ENCODE peak calls at places on chromosome 14, in seven cellular contexts. C, X, M, V, D, L and T are unnamed samples. For H3K4me1 and H3K36me3, the result is how much of the 10 kb centered on the place peaks cover.

GRCh38 chr14:34331728-34332623 is 130.1 kb downstream of the SPTSSA start:
- DNase-seq in D (peak), C (peak), L (peak), V (peak), M (peak), X (peak), T (peak)

GRCh38 chr14:22226381-22226780 is 362.6 kb downstream of the DAD1 start:
- DNase-seq in L (no peak), C (no peak), V (peak), D (no peak), X (no peak), M (no peak), T (peak)

GRCh38 chr14:92503756-92504491 is 9.7 kb upstream of the RIN3 start:
- DNase-seq in L (no peak), D (no peak), X (peak), M (no peak), C (no peak), V (no peak), T (no peak)

GRCh38 chr14:32078794-32079663 is 1.9 kb downstream of the ARHGAP5 start:
- DNase-seq in D (no peak), V (peak), L (no peak), X (peak), M (no peak), C (no peak), T (no peak)

GRCh38 chr14:60250318-60251035 is 1.5 kb downstream of the PPM1A start:
- DNase-seq in L (no peak), C (no peak), D (peak), M (peak), X (peak), V (peak), T (peak)

GRCh38 chr14:61556455-61556854 is 138.9 kb upstream of the HIF1A start:
- DNase-seq in M (no peak), L (no peak), D (no peak), X (no peak), V (no peak), C (no peak), T (no peak)

GRCh38 chr14:83347874-83348273 is 1814.2 kb upstream of the SEL1L start:
- DNase-seq in D (no peak), L (no peak), M (no peak), C (no peak), V (no peak), X (no peak), T (no peak)

GRCh38 chr14:89681086-89682018 is 264.3 kb upstream of the FOXN3 start:
- DNase-seq in X (no peak), M (no peak), L (no peak), D (no peak), C (no peak), V (no peak), T (no peak)

GRCh38 chr14:28767851-28768548 is 1.4 kb downstream of the FOXG1 start:
- DNase-seq in D (no peak), M (peak), L (no peak), X (no peak), C (no peak), V (peak), T (no peak)

GRCh38 chr14:56514663-56515371 is 64.8 kb upstream of the TMEM260 start:
- DNase-seq in V (no peak), C (no peak), L (no peak), D (no peak), M (no peak), X (peak), T (no peak)

GRCh38 chr14:21039059-21039422 is 3.1 kb upstream of the RNASE7 start:
- DNase-seq in D (no peak), V (no peak), M (peak), X (peak), C (no peak), L (peak), T (no peak)

GRCh38 chr14:22159968-22160367 is 429.1 kb downstream of the DAD1 start:
- DNase-seq in D (no peak), M (peak), X (no peak), V (no peak), C (no peak), L (no peak), T (peak)

GRCh38 chr14:76917759-76918175 is 91.6 kb downstream of the LRRC74A start:
- DNase-seq in D (no peak), V (no peak), C (no peak), L (peak), X (no peak), M (no peak), T (no peak)

GRCh38 chr14:90520326-90520725 is 123.5 kb downstream of the CALM1 start:
- DNase-seq in C (no peak), X (no peak), V (no peak), D (no peak), L (no peak), M (no peak), T (no peak)

GRCh38 chr14:89351364-89351957 is 65.6 kb downstream of the FOXN3 start:
- DNase-seq in M (peak), L (peak), C (no peak), D (no peak), V (peak), X (peak), T (peak)

GRCh38 chr14:35405304-35405996 is 901 bp upstream of the NFKBIA start:
- DNase-seq in M (peak), V (peak), X (no peak), C (no peak), L (no peak), D (no peak), T (peak)

GRCh38 chr14:95614335-95614734 is 71.9 kb upstream of the TCL1B start:
- DNase-seq in D (no peak), V (no peak), X (no peak), C (no peak), M (no peak), L (no peak), T (peak)

GRCh38 chr14:95547626-95548327 is 12.9 kb downstream of the GLRX5 start:
- DNase-seq in X (peak), C (no peak), D (no peak), V (peak), M (no peak), L (no peak), T (no peak)

GRCh38 chr14:92482621-92483319 is 30.8 kb upstream of the RIN3 start:
- DNase-seq in M (peak), V (no peak), X (no peak), C (no peak), D (no peak), L (no peak), T (no peak)

GRCh38 chr14:103704708-103705107 is 10.5 kb downstream of the XRCC3 start:
- DNase-seq in V (no peak), D (no peak), X (no peak), C (no peak), M (no peak), L (no peak), T (no peak)

GRCh38 chr14:88352299-88353097 is 29.4 kb upstream of the KCNK10 start:
- DNase-seq in M (no peak), V (no peak), L (no peak), D (no peak), C (no peak), X (peak), T (no peak)

GRCh38 chr14:69002069-69002468 is 23.0 kb upstream of the ACTN1 start:
- DNase-seq in M (peak), X (no peak), V (peak), L (peak), C (no peak), D (no peak), T (no peak)

GRCh38 chr14:61472801-61473376 is 151.5 kb downstream of the PRKCH start:
- DNase-seq in X (peak), C (peak), V (no peak), L (no peak), D (no peak), M (no peak), T (peak)

GRCh38 chr14:68841030-68841809 is 48.4 kb upstream of the ZFP36L1 start:
- DNase-seq in X (peak), C (no peak), D (no peak), M (no peak), L (no peak), V (no peak), T (no peak)

GRCh38 chr14:30991408-30991807 is 34.0 kb upstream of the AP4S1 start:
- DNase-seq in X (no peak), M (no peak), V (no peak), C (no peak), L (no peak), D (no peak), T (no peak)

GRCh38 chr14:67186789-67187188 is 2.5 kb upstream of the GARIN2 start:
- DNase-seq in V (no peak), C (no peak), X (no peak), L (no peak), D (no peak), M (no peak), T (peak)

GRCh38 chr14:68718033-68718725 is 74.7 kb downstream of the ZFP36L1 start:
- DNase-seq in D (no peak), M (no peak), C (no peak), L (no peak), X (no peak), V (no peak), T (peak)

GRCh38 chr14:104783484-104784217 is 11.9 kb downstream of the AKT1 start:
- DNase-seq in L (no peak), X (no peak), M (no peak), D (no peak), V (no peak), C (no peak), T (no peak)

GRCh38 chr14:104784218-104784568 is 11.4 kb downstream of the AKT1 start:
- DNase-seq in X (no peak), V (no peak), L (no peak), D (no peak), M (no peak), C (no peak), T (no peak)

GRCh38 chr14:104785708-104786080 is 9.9 kb downstream of the AKT1 start:
- DNase-seq in D (no peak), M (no peak), V (no peak), C (no peak), X (no peak), L (no peak), T (no peak)

GRCh38 chr14:104786091-104786586 is 9.4 kb downstream of the AKT1 start:
- DNase-seq in V (no peak), D (no peak), M (no peak), X (no peak), L (no peak), C (no peak), T (no peak)

DNA sequence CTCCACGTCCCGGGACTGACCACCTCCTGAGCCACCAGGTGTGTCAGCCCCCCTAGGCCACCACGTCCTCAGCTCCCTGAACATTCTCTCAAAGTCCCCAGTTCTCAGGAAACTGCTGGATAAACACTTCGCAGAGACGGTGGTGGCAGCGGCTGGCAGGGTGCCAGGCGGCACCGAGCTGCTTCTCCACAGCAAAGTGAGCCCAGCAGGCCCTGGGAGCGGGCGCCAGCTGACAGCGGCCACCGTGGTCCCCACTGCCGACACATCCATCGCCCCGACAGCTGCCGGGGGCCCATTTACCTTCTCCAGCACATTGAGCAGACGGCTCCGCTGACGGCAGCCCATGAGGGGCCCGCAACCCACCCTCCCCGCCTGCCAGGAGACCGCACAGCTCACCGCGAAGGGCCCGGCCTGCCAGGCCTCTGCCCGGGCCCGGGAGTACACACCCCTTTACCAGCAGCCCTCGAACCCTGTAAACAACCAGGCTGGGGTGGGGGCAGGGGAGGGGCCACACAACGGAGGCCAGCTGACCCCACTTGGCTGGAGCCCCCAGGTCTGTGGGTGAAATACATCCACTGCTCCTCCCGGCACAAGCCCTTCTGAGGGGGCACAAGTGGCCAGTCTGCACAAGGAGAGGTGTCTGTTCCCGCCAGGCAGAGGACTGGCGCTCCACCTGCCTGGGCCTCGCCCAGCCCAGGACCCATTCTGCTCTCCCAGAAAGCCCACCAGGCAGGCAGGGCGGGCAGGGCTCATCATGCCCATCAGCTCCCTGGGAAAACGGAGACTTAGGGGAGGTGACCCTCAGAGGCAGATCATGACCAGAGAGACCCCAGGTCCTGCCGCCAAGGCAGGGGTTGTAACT is 10.5 kb downstream of the AKT1 start:
- DNase-seq in L (peak), M (no peak), D (no peak), X (no peak), C (no peak), V (no peak), T (no peak)
- H3K4me1 ChIP-seq in L (half or more), M (under half), D (under half), X (under half), C (under half), V (under half), T (under half)

GRCh38 chr14:64092338-64092737 is 201.8 kb downstream of the ESR2 start:
- DNase-seq in C (no peak), X (no peak), L (no peak), D (no peak), V (no peak), M (no peak), T (no peak)

GRCh38 chr14:64091217-64091616 is 203.0 kb downstream of the ESR2 start:
- DNase-seq in X (no peak), L (no peak), V (no peak), C (no peak), D (no peak), M (no peak), T (no peak)

GRCh38 chr14:64098120-64098519 is 196.1 kb downstream of the ESR2 start:
- DNase-seq in M (peak), L (no peak), V (no peak), D (no peak), C (no peak), X (no peak), T (no peak)

GRCh38 chr14:64092940-64093339 is 201.2 kb downstream of the ESR2 start:
- DNase-seq in D (no peak), L (no peak), X (no peak), C (no peak), M (peak), V (no peak), T (no peak)

DNA sequence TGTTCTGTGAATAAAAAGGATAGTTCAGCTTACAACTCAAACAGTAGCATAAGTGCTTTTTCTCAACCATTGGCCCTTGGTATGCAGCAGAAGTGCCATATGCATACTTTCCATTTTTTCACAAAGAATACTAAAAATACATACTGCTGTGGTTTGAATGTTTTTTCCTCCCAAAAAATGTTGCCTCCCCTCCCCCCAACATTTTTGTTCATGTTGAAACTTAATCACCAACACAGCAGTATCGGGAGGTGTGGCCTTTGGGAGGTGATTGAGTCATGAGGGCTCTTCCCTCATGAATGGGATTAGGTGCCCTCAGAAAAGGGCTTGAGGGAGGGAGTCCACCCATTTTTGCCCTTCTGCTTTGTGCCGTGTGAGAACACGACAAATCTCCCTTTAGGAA is 198.6 kb downstream of the ESR2 start:
- DNase-seq in M (no peak), L (no peak), X (peak), V (no peak), C (no peak), D (no peak), T (no peak)
- H3K36me3 ChIP-seq in M (under half), L (under half), X (under half), V (under half), C (half or more), D (under half), T (under half)

GRCh38 chr14:37142835-37143499 is 29.4 kb downstream of the SLC25A21 start:
- DNase-seq in L (no peak), D (no peak), C (no peak), X (no peak), M (no peak), V (peak), T (peak)
- H3K4me1 ChIP-seq in L (under half), D (under half), C (under half), X (under half), M (under half), V (under half), T (under half)

DNA sequence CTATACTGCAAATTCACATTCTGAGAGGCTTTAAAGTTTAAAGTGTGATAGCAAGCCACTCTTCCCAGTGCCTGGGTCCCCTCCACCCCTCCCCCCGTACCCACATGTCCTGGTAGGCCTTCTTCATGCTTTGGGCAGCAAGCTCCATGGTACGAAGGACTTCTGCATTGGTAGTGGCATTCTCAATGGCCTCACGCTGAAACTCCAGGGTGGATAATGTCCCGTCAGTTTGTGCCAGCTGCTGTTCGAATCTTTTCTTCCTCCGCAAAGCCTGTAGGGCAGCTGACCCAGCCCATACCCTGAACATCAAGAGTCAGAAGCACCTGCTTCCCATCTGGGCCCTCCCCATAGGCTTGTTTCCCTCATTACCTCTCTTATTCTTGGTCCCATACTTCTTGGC is 2.0 kb downstream of the CHMP4A start:
- DNase-seq in C (no peak), X (no peak), L (no peak), D (no peak), V (no peak), M (no peak), T (no peak)
- H3K36me3 ChIP-seq in C (under half), X (under half), L (under half), D (under half), V (under half), M (under half), T (half or more)

GRCh38 chr14:99166506-99166905 is 105.5 kb downstream of the BCL11B start:
- DNase-seq in D (no peak), X (no peak), M (no peak), V (no peak), C (no peak), L (peak), T (no peak)
- H3K4me1 ChIP-seq in D (under half), X (under half), M (under half), V (under half), C (under half), L (under half), T (under half)

DNA sequence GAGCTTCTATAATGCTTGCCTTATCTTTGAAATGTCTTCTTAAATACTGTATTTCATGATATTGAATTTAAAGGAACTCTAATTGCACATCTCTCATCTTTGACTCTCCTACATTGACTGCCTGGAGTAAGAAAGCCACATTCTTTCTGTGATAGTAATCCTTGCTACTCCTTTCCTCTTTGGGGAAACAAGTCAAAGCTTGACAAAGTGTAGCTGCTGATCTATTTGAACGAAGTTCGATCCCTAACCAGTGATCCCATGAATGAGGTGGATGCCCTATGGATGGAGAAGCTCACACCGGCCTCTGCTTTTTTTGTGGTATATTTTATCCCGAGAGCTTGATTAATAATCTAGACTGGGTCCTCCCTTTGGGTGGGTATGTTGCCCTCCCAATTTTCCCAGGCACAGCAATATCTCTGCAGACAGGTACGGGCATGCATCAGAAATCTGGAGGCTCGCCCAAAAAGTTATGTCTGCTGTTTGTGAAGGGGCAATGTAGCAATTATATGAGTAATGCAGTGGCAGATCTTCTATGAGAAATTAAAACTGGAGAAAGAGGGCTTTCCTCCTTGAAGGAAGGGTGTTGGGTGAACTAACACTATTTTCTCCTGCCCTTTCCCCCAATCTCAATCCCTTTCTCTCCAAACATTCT is 163.0 kb upstream of the FRMD6 start:
- DNase-seq in M (no peak), C (no peak), D (no peak), L (no peak), X (no peak), V (no peak), T (no peak)
- H3K36me3 ChIP-seq in M (under half), C (under half), D (under half), L (under half), X (under half), V (under half), T (under half)

GRCh38 chr14:99870617-99871016 is 77.4 kb downstream of the EML1 start:
- DNase-seq in C (no peak), V (no peak), X (no peak), M (no peak), L (no peak), D (no peak), T (no peak)

GRCh38 chr14:99860219-99860618 is 67.0 kb downstream of the EML1 start:
- DNase-seq in L (no peak), M (no peak), D (no peak), C (no peak), V (no peak), X (no peak), T (no peak)

GRCh38 chr14:99862111-99862510 is 68.9 kb downstream of the EML1 start:
- DNase-seq in D (no peak), V (no peak), L (no peak), M (no peak), C (no peak), X (no peak), T (no peak)

GRCh38 chr14:99863059-99863458 is 69.8 kb downstream of the EML1 start:
- DNase-seq in M (no peak), C (no peak), V (no peak), L (no peak), X (no peak), D (no peak), T (no peak)

GRCh38 chr14:99865408-99865807 is 72.2 kb downstream of the EML1 start:
- DNase-seq in D (no peak), V (no peak), C (no peak), X (no peak), M (no peak), L (no peak), T (no peak)
- H3K4me1 ChIP-seq in D (under half), V (under half), C (under half), X (under half), M (under half), L (under half), T (under half)

GRCh38 chr14:71060274-71060673 is 153.0 kb downstream of the PCNX1 start:
- DNase-seq in L (no peak), V (no peak), M (no peak), D (no peak), C (no peak), X (no peak), T (no peak)
- H3K36me3 ChIP-seq in L (under half), V (under half), M (under half), D (half or more), C (half or more), X (half or more), T (under half)

GRCh38 chr14:75449703-75450102 is 21.9 kb downstream of the JDP2 start:
- DNase-seq in L (no peak), M (peak), V (no peak), D (no peak), X (no peak), C (no peak), T (no peak)
- H3K4me1 ChIP-seq in L (half or more), M (under half), V (under half), D (under half), X (under half), C (under half), T (under half)

GRCh38 chr14:64176330-64176729 is 117.8 kb downstream of the ESR2 start:
- DNase-seq in D (no peak), V (no peak), M (no peak), C (no peak), L (no peak), X (no peak), T (no peak)
- H3K36me3 ChIP-seq in D (under half), V (under half), M (under half), C (under half), L (under half), X (under half), T (under half)